ENCODE peak calls at places on chromosome 15, in seven cellular contexts. One of them, this sample, is unnamed. For H3K9me3, the result is how much of the 10 kb centered on the place peaks cover.

GRCh38 chr15:101429191-101429590 is 60.3 kb downstream of the PCSK6 start:
- DNase-seq in IMR-90: no peak
- DNase-seq in esophagus squamous epithelium: no peak
- DNase-seq in cardiac muscle cell: no peak
- DNase-seq in esophagus muscularis mucosa: no peak
- DNase-seq in pancreas: no peak
- DNase-seq in left ventricle myocardium inferior: no peak
- DNase-seq in this sample: no peak

GRCh38 chr15:50287324-50288116 is 22.0 kb upstream of the HDC start:
- DNase-seq in esophagus squamous epithelium: no peak
- DNase-seq in IMR-90: no peak
- DNase-seq in left ventricle myocardium inferior: no peak
- DNase-seq in cardiac muscle cell: no peak
- DNase-seq in pancreas: no peak
- DNase-seq in esophagus muscularis mucosa: no peak
- DNase-seq in this sample: no peak

GRCh38 chr15:64334530-64334929 is 21.4 kb downstream of the CSNK1G1 start:
- DNase-seq in left ventricle myocardium inferior: no peak
- DNase-seq in cardiac muscle cell: no peak
- DNase-seq in esophagus muscularis mucosa: no peak
- DNase-seq in esophagus squamous epithelium: no peak
- DNase-seq in pancreas: no peak
- DNase-seq in IMR-90: no peak
- DNase-seq in this sample: peak

GRCh38 chr15:85164841-85165466 is 183.3 kb downstream of the PDE8A start:
- DNase-seq in esophagus squamous epithelium: no peak
- DNase-seq in cardiac muscle cell: no peak
- DNase-seq in IMR-90: no peak
- DNase-seq in pancreas: no peak
- DNase-seq in left ventricle myocardium inferior: no peak
- DNase-seq in esophagus muscularis mucosa: no peak
- DNase-seq in this sample: no peak

GRCh38 chr15:96374494-96374893 is 44.0 kb downstream of the NR2F2 start:
- DNase-seq in esophagus squamous epithelium: no peak
- DNase-seq in left ventricle myocardium inferior: no peak
- DNase-seq in cardiac muscle cell: peak
- DNase-seq in pancreas: no peak
- DNase-seq in esophagus muscularis mucosa: no peak
- DNase-seq in IMR-90: no peak
- DNase-seq in this sample: no peak

GRCh38 chr15:58462547-58462946 is 30.8 kb downstream of the LIPC start:
- DNase-seq in cardiac muscle cell: no peak
- DNase-seq in IMR-90: no peak
- DNase-seq in left ventricle myocardium inferior: no peak
- DNase-seq in esophagus muscularis mucosa: no peak
- DNase-seq in pancreas: no peak
- DNase-seq in esophagus squamous epithelium: no peak
- DNase-seq in this sample: no peak

GRCh38 chr15:72074335-72075060 is 43.5 kb downstream of the MYO9A start:
- DNase-seq in esophagus muscularis mucosa: no peak
- DNase-seq in cardiac muscle cell: no peak
- DNase-seq in pancreas: no peak
- DNase-seq in IMR-90: no peak
- DNase-seq in esophagus squamous epithelium: no peak
- DNase-seq in left ventricle myocardium inferior: no peak
- DNase-seq in this sample: no peak

GRCh38 chr15:52653451-52653964 is 25.7 kb downstream of the ATOSA start:
- DNase-seq in left ventricle myocardium inferior: no peak
- DNase-seq in pancreas: no peak
- DNase-seq in IMR-90: peak
- DNase-seq in esophagus muscularis mucosa: no peak
- DNase-seq in esophagus squamous epithelium: no peak
- DNase-seq in cardiac muscle cell: peak
- DNase-seq in this sample: no peak

GRCh38 chr15:96066126-96066525 is 264.4 kb upstream of the NR2F2 start:
- DNase-seq in esophagus squamous epithelium: no peak
- DNase-seq in esophagus muscularis mucosa: peak
- DNase-seq in pancreas: no peak
- DNase-seq in cardiac muscle cell: no peak
- DNase-seq in left ventricle myocardium inferior: no peak
- DNase-seq in IMR-90: no peak
- DNase-seq in this sample: no peak

GRCh38 chr15:42605281-42605744 is 29.9 kb downstream of the STARD9 start:
- DNase-seq in IMR-90: peak
- DNase-seq in pancreas: no peak
- DNase-seq in cardiac muscle cell: peak
- DNase-seq in esophagus muscularis mucosa: no peak
- DNase-seq in esophagus squamous epithelium: no peak
- DNase-seq in left ventricle myocardium inferior: no peak
- DNase-seq in this sample: no peak

GRCh38 chr15:66129561-66129960 is 124.0 kb downstream of the MEGF11 start:
- DNase-seq in IMR-90: no peak
- DNase-seq in pancreas: no peak
- DNase-seq in cardiac muscle cell: no peak
- DNase-seq in left ventricle myocardium inferior: no peak
- DNase-seq in esophagus muscularis mucosa: no peak
- DNase-seq in esophagus squamous epithelium: no peak
- DNase-seq in this sample: no peak

GRCh38 chr15:88433046-88433685 is 34.0 kb downstream of the MRPL46 start:
- DNase-seq in esophagus muscularis mucosa: peak
- DNase-seq in pancreas: no peak
- DNase-seq in left ventricle myocardium inferior: no peak
- DNase-seq in esophagus squamous epithelium: no peak
- DNase-seq in IMR-90: no peak
- DNase-seq in cardiac muscle cell: no peak
- DNase-seq in this sample: no peak

GRCh38 chr15:96406701-96407100 is 76.2 kb downstream of the NR2F2 start:
- DNase-seq in esophagus muscularis mucosa: peak
- DNase-seq in cardiac muscle cell: no peak
- DNase-seq in esophagus squamous epithelium: no peak
- DNase-seq in IMR-90: no peak
- DNase-seq in pancreas: no peak
- DNase-seq in left ventricle myocardium inferior: no peak
- DNase-seq in this sample: no peak

GRCh38 chr15:64532515-64532914 is 72.1 kb downstream of the ZNF609 start:
- DNase-seq in esophagus muscularis mucosa: no peak
- DNase-seq in left ventricle myocardium inferior: no peak
- DNase-seq in IMR-90: no peak
- DNase-seq in pancreas: no peak
- DNase-seq in esophagus squamous epithelium: no peak
- DNase-seq in cardiac muscle cell: no peak
- DNase-seq in this sample: no peak

GRCh38 chr15:88908697-88909621 is 4.2 kb downstream of the MFGE8 start:
- DNase-seq in esophagus muscularis mucosa: no peak
- DNase-seq in IMR-90: peak
- DNase-seq in left ventricle myocardium inferior: no peak
- DNase-seq in esophagus squamous epithelium: no peak
- DNase-seq in pancreas: no peak
- DNase-seq in cardiac muscle cell: no peak
- DNase-seq in this sample: no peak

GRCh38 chr15:68408526-68408925 is 23.4 kb downstream of the ITGA11 start:
- DNase-seq in left ventricle myocardium inferior: no peak
- DNase-seq in cardiac muscle cell: no peak
- DNase-seq in esophagus squamous epithelium: no peak
- DNase-seq in esophagus muscularis mucosa: no peak
- DNase-seq in pancreas: no peak
- DNase-seq in IMR-90: no peak
- DNase-seq in this sample: no peak

GRCh38 chr15:81859737-81860516 is 185.9 kb downstream of the MEX3B start:
- DNase-seq in esophagus squamous epithelium: no peak
- DNase-seq in pancreas: no peak
- DNase-seq in cardiac muscle cell: no peak
- DNase-seq in IMR-90: no peak
- DNase-seq in esophagus muscularis mucosa: peak
- DNase-seq in left ventricle myocardium inferior: no peak
- DNase-seq in this sample: no peak

GRCh38 chr15:45242289-45242688 is 9.7 kb upstream of the SLC28A2 start:
- DNase-seq in esophagus muscularis mucosa: no peak
- DNase-seq in cardiac muscle cell: peak
- DNase-seq in IMR-90: no peak
- DNase-seq in esophagus squamous epithelium: no peak
- DNase-seq in left ventricle myocardium inferior: no peak
- DNase-seq in pancreas: no peak
- DNase-seq in this sample: no peak

GRCh38 chr15:32886441-32886840 is 168.6 kb downstream of the GREM1 start:
- DNase-seq in IMR-90: no peak
- DNase-seq in esophagus squamous epithelium: no peak
- DNase-seq in left ventricle myocardium inferior: no peak
- DNase-seq in cardiac muscle cell: no peak
- DNase-seq in esophagus muscularis mucosa: no peak
- DNase-seq in pancreas: no peak
- DNase-seq in this sample: no peak

GRCh38 chr15:37133619-37134018 is 33.3 kb upstream of the MEIS2 start:
- DNase-seq in esophagus squamous epithelium: no peak
- DNase-seq in IMR-90: peak
- DNase-seq in pancreas: no peak
- DNase-seq in cardiac muscle cell: peak
- DNase-seq in left ventricle myocardium inferior: no peak
- DNase-seq in esophagus muscularis mucosa: no peak
- DNase-seq in this sample: no peak

GRCh38 chr15:41648097-41648496 is 12.1 kb upstream of the MGA start:
- DNase-seq in esophagus squamous epithelium: no peak
- DNase-seq in pancreas: no peak
- DNase-seq in esophagus muscularis mucosa: no peak
- DNase-seq in IMR-90: no peak
- DNase-seq in cardiac muscle cell: no peak
- DNase-seq in left ventricle myocardium inferior: no peak
- DNase-seq in this sample: no peak

GRCh38 chr15:98599911-98600685 is 48.2 kb upstream of the IGF1R start:
- DNase-seq in esophagus muscularis mucosa: no peak
- DNase-seq in IMR-90: peak
- DNase-seq in esophagus squamous epithelium: peak
- DNase-seq in left ventricle myocardium inferior: no peak
- DNase-seq in pancreas: no peak
- DNase-seq in cardiac muscle cell: peak
- DNase-seq in this sample: peak

DNA sequence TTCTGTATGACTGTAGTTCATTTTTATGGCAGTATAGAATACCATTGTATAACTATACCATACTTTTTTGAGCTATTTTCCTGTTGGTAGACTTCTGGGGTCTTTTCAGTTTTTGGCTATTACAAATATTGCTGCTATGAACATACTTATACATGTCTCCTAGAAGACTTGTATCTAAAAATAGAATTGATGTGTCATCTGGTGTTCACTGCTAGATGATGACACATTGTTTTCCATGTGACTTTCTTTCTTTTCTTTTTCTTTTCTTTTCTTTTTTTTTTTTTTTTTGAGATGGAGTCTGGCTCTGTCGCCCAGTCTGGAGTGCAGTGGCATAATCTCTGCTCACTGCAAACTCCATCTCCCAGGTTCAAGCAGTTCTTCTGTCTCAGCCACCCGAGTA is 69.8 kb downstream of the SH3GL3 start:
- DNase-seq in pancreas: no peak
- DNase-seq in esophagus muscularis mucosa: no peak
- DNase-seq in left ventricle myocardium inferior: no peak
- DNase-seq in esophagus squamous epithelium: no peak
- DNase-seq in cardiac muscle cell: peak
- DNase-seq in IMR-90: peak
- DNase-seq in this sample: no peak
- H3K4me3 ChIP-seq in pancreas: no peak
- H3K4me3 ChIP-seq in esophagus muscularis mucosa: no peak
- H3K4me3 ChIP-seq in left ventricle myocardium inferior: no peak
- H3K4me3 ChIP-seq in esophagus squamous epithelium: no peak
- H3K4me3 ChIP-seq in cardiac muscle cell: no peak
- H3K4me3 ChIP-seq in IMR-90: no peak
- H3K4me3 ChIP-seq in this sample: no peak

GRCh38 chr15:55921744-55922143 is 71.7 kb downstream of the NEDD4 start:
- DNase-seq in left ventricle myocardium inferior: no peak
- DNase-seq in esophagus muscularis mucosa: no peak
- DNase-seq in esophagus squamous epithelium: no peak
- DNase-seq in cardiac muscle cell: no peak
- DNase-seq in IMR-90: no peak
- DNase-seq in pancreas: no peak
- DNase-seq in this sample: no peak
- H3K9me3 ChIP-seq in left ventricle myocardium inferior: under half
- H3K9me3 ChIP-seq in esophagus muscularis mucosa: under half
- H3K9me3 ChIP-seq in esophagus squamous epithelium: under half
- H3K9me3 ChIP-seq in cardiac muscle cell: under half
- H3K9me3 ChIP-seq in IMR-90: under half
- H3K9me3 ChIP-seq in pancreas: under half
- H3K9me3 ChIP-seq in this sample: under half

GRCh38 chr15:60602323-60602722 is 123.4 kb upstream of the ICE2 start:
- DNase-seq in esophagus squamous epithelium: no peak
- DNase-seq in esophagus muscularis mucosa: no peak
- DNase-seq in IMR-90: no peak
- DNase-seq in cardiac muscle cell: no peak
- DNase-seq in left ventricle myocardium inferior: no peak
- DNase-seq in pancreas: no peak
- DNase-seq in this sample: no peak

GRCh38 chr15:60601098-60601497 is 122.2 kb upstream of the ICE2 start:
- DNase-seq in cardiac muscle cell: no peak
- DNase-seq in pancreas: no peak
- DNase-seq in left ventricle myocardium inferior: no peak
- DNase-seq in esophagus squamous epithelium: no peak
- DNase-seq in IMR-90: no peak
- DNase-seq in esophagus muscularis mucosa: no peak
- DNase-seq in this sample: no peak

GRCh38 chr15:60611592-60612346 is 132.8 kb upstream of the ICE2 start:
- DNase-seq in cardiac muscle cell: no peak
- DNase-seq in esophagus squamous epithelium: no peak
- DNase-seq in esophagus muscularis mucosa: no peak
- DNase-seq in left ventricle myocardium inferior: no peak
- DNase-seq in pancreas: no peak
- DNase-seq in IMR-90: no peak
- DNase-seq in this sample: no peak

GRCh38 chr15:60605879-60606304 is 127.0 kb upstream of the ICE2 start:
- DNase-seq in IMR-90: peak
- DNase-seq in pancreas: no peak
- DNase-seq in left ventricle myocardium inferior: peak
- DNase-seq in cardiac muscle cell: peak
- DNase-seq in esophagus squamous epithelium: no peak
- DNase-seq in esophagus muscularis mucosa: no peak
- DNase-seq in this sample: no peak
- H3K4me3 ChIP-seq in IMR-90: peak
- H3K4me3 ChIP-seq in pancreas: no peak
- H3K4me3 ChIP-seq in left ventricle myocardium inferior: peak
- H3K4me3 ChIP-seq in cardiac muscle cell: no peak
- H3K4me3 ChIP-seq in esophagus squamous epithelium: no peak
- H3K4me3 ChIP-seq in esophagus muscularis mucosa: peak
- H3K4me3 ChIP-seq in this sample: no peak

GRCh38 chr15:20349774-20350498 is 191.7 kb downstream of the GOLGA6L6 start:
- DNase-seq in esophagus muscularis mucosa: no peak
- DNase-seq in left ventricle myocardium inferior: no peak
- DNase-seq in IMR-90: no peak
- DNase-seq in cardiac muscle cell: no peak
- DNase-seq in esophagus squamous epithelium: no peak
- DNase-seq in pancreas: peak
- DNase-seq in this sample: no peak

GRCh38 chr15:20353966-20354883 is 187.4 kb downstream of the GOLGA6L6 start:
- DNase-seq in pancreas: peak
- DNase-seq in esophagus squamous epithelium: no peak
- DNase-seq in esophagus muscularis mucosa: peak
- DNase-seq in IMR-90: no peak
- DNase-seq in left ventricle myocardium inferior: no peak
- DNase-seq in cardiac muscle cell: no peak
- DNase-seq in this sample: no peak

GRCh38 chr15:20355256-20355868 is 186.2 kb downstream of the GOLGA6L6 start:
- DNase-seq in left ventricle myocardium inferior: no peak
- DNase-seq in esophagus squamous epithelium: no peak
- DNase-seq in pancreas: peak
- DNase-seq in IMR-90: no peak
- DNase-seq in esophagus muscularis mucosa: no peak
- DNase-seq in cardiac muscle cell: no peak
- DNase-seq in this sample: no peak

GRCh38 chr15:20351448-20351961 is 190.1 kb downstream of the GOLGA6L6 start:
- DNase-seq in esophagus muscularis mucosa: no peak
- DNase-seq in cardiac muscle cell: no peak
- DNase-seq in pancreas: peak
- DNase-seq in IMR-90: no peak
- DNase-seq in esophagus squamous epithelium: no peak
- DNase-seq in left ventricle myocardium inferior: no peak
- DNase-seq in this sample: peak

GRCh38 chr15:20352241-20353200 is 189.1 kb downstream of the GOLGA6L6 start:
- DNase-seq in left ventricle myocardium inferior: no peak
- DNase-seq in esophagus muscularis mucosa: no peak
- DNase-seq in pancreas: peak
- DNase-seq in IMR-90: no peak
- DNase-seq in cardiac muscle cell: no peak
- DNase-seq in esophagus squamous epithelium: no peak
- DNase-seq in this sample: no peak
- H3K9me3 ChIP-seq in left ventricle myocardium inferior: under half
- H3K9me3 ChIP-seq in esophagus muscularis mucosa: under half
- H3K9me3 ChIP-seq in pancreas: under half
- H3K9me3 ChIP-seq in IMR-90: half or more
- H3K9me3 ChIP-seq in cardiac muscle cell: under half
- H3K9me3 ChIP-seq in esophagus squamous epithelium: under half
- H3K9me3 ChIP-seq in this sample: under half

This sample was measured in CD4-positive, alpha-beta memory T cell.